ENCODE peak calls at places on chromosomes 12 and 14, in four cellular contexts. One of them, this sample, is unnamed.

GRCh38 chr14:68487805-68488590 is 304.9 kb downstream of the ZFP36L1 start:
- DNase-seq in mucosa of descending colon: no peak
- DNase-seq in kidney: no peak
- DNase-seq in heart right ventricle: no peak
- DNase-seq in this sample: no peak

GRCh38 chr12:3075315-3075714 is 1.9 kb upstream of the TSPAN9 start:
- DNase-seq in mucosa of descending colon: no peak
- DNase-seq in kidney: no peak
- DNase-seq in heart right ventricle: no peak
- DNase-seq in this sample: no peak

GRCh38 chr12:121669525-121669908 is at the start of gene MORN3:
- DNase-seq in mucosa of descending colon: no peak
- DNase-seq in kidney: no peak
- DNase-seq in heart right ventricle: no peak
- DNase-seq in this sample: no peak

GRCh38 chr14:65926935-65927700 is 514.6 kb downstream of the FUT8 start:
- DNase-seq in mucosa of descending colon: no peak
- DNase-seq in kidney: no peak
- DNase-seq in heart right ventricle: no peak
- DNase-seq in this sample: no peak

GRCh38 chr12:115374480-115375187 is 690.7 kb upstream of the TBX3 start:
- DNase-seq in mucosa of descending colon: no peak
- DNase-seq in kidney: no peak
- DNase-seq in heart right ventricle: no peak
- DNase-seq in this sample: no peak

GRCh38 chr12:100043657-100044056 is 58.9 kb upstream of the ANKS1B start:
- DNase-seq in mucosa of descending colon: no peak
- DNase-seq in kidney: no peak
- DNase-seq in heart right ventricle: no peak
- DNase-seq in this sample: no peak

GRCh38 chr12:80778005-80778541 is 61.4 kb downstream of the MYF5 start:
- DNase-seq in mucosa of descending colon: no peak
- DNase-seq in kidney: peak; percentile 77
- DNase-seq in heart right ventricle: no peak
- DNase-seq in this sample: peak; percentile 60

GRCh38 chr14:53247596-53248370 is 94.7 kb upstream of the DDHD1 start:
- DNase-seq in mucosa of descending colon: no peak
- DNase-seq in kidney: no peak
- DNase-seq in heart right ventricle: no peak
- DNase-seq in this sample: no peak

GRCh38 chr14:53927171-53927570 is 29.5 kb downstream of the BMP4 start:
- DNase-seq in mucosa of descending colon: no peak
- DNase-seq in kidney: no peak
- DNase-seq in heart right ventricle: no peak
- DNase-seq in this sample: no peak

GRCh38 chr14:88198441-88198840 is 124.6 kb downstream of the KCNK10 start:
- DNase-seq in mucosa of descending colon: no peak
- DNase-seq in kidney: no peak
- DNase-seq in heart right ventricle: no peak
- DNase-seq in this sample: no peak

DNA sequence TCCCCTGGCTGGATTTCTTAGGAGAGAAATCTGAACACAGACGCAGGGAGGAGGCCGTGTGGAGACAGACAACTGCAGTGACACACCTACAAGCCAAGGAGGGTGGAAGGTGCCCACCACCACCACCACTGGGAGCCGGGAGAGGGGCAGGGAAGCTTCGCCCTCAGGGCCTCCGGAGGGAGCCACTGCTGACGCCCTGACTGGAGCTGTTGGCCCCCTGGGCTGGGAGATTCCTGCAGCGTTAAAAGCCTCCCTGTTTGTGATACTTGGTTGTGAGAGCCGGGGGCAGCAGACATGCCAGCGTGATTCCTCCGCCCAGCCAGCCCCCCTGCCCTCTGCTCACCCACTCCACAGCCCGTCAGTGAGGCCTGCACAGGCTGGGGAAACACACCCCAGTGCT is 72.0 kb downstream of the CHGA start:
- DNase-seq in mucosa of descending colon: no peak
- DNase-seq in kidney: no peak
- DNase-seq in heart right ventricle: no peak
- DNase-seq in this sample: no peak
- H3K4me1 ChIP-seq in mucosa of descending colon: no peaks in the 10 kb centered on the region
- H3K4me1 ChIP-seq in kidney: no peaks in the 10 kb centered on the region
- H3K4me1 ChIP-seq in heart right ventricle: peaks cover 48% of the 10 kb centered on the region
- H3K4me1 ChIP-seq in this sample: no peaks in the 10 kb centered on the region

DNA sequence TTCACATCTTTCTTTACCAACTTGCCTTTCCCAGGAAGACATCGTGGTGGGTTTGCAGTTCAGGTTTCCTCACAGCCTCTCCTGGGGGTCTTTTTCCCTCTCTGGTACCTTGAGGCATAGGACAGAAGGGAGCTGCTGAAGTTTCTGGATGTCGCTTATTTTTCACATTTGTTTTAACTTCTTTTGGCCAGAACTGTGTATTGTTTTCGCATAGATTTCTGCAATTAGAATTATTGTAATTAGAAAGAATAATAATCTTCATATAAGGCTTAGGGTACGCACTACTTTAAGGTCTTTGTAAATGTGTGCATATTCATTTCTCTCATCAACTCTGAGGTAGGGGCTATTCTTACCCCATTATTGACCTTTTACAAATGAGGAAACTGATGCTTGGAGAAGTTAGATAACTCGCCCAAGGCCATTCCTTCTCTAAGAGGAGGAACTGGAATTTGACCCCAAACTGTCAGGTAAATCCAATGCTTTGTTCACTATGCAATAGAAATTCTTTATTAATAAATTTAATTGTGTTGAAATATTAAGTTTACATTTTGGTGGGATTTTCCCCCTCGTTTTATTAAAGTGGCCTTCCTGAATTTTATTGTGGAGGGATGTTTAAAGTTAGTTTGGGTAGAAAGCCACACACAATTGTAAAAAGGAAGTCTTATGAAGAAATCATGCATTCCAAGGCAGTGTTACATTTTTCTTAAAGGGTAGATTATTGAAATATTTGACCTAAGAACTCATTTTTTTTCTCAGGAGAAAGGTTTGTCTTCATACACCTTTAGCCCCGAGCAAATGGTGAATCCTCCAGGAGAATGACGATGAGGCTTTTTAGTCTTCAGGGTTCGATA is 12.1 kb upstream of the SLC38A2 start:
- DNase-seq in mucosa of descending colon: no peak
- DNase-seq in kidney: no peak
- DNase-seq in heart right ventricle: no peak
- DNase-seq in this sample: no peak
- H3K4me1 ChIP-seq in mucosa of descending colon: peaks cover 8% of the 10 kb centered on the region
- H3K4me1 ChIP-seq in kidney: peaks cover 14% of the 10 kb centered on the region
- H3K4me1 ChIP-seq in heart right ventricle: peaks cover 52% of the 10 kb centered on the region
- H3K4me1 ChIP-seq in this sample: peaks cover 56% of the 10 kb centered on the region

DNA sequence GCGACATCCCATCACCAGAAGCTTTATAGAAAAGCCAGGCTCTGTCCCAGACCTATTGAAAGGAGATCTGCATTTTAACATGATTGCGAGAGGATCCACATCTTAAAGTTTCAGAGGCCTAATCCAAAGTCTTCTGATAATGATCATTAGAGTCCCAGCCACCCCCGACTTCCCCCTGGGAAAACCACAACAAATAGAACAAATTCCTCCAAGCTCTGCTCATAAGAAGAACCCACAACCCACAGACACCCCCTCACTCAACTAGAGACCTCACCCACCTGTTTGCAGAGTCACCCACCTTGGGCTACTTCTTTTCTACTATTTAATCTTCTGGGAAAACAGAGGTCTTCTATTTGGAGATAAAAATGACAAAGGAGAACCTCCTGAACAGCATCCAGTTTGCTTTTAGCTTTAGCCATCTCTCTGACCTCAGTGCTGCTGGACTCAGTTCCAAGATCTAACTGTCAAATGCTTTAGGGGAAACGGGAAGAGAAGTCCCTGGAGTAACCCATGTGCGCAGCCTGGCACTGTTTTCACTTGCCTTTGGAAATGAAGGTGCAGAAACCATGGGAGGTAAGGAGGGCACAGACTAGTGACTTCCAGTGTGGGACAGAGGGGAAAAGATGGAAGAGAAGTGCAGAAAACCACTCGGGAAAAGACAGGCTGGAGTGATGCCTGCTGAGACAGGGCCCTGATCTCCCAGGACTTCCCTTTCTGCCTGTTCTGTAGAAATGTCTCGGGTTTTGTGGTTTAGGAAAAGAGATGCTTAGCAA is 124.9 kb upstream of the HIF1A start:
- DNase-seq in mucosa of descending colon: no peak
- DNase-seq in kidney: no peak
- DNase-seq in heart right ventricle: no peak
- DNase-seq in this sample: no peak
- H3K4me1 ChIP-seq in mucosa of descending colon: peaks cover 4% of the 10 kb centered on the region
- H3K4me1 ChIP-seq in kidney: peaks cover 47% of the 10 kb centered on the region
- H3K4me1 ChIP-seq in heart right ventricle: peaks cover 53% of the 10 kb centered on the region
- H3K4me1 ChIP-seq in this sample: peaks cover 80% of the 10 kb centered on the region

DNA sequence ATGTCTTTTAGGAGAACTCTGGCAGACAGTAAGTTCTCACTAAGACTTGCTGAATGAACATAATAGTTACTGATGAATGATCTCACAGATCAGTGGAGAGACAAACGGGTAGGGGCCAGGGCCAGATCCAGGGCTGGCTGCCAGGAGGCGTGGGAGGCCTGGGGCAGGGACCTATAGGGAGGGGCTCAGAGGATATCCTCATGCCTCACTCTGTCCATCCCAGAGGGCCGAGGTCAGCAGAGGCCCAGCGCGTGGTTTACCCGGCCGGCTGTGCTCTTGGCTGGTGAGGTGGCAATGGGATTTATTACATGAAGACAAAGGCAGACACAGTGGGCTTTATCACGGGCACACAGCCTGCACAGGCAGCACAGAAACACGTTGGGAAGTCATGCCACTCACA is 85.4 kb downstream of the CHGA start:
- DNase-seq in mucosa of descending colon: no peak
- DNase-seq in kidney: no peak
- DNase-seq in heart right ventricle: peak; percentile 52
- DNase-seq in this sample: no peak
- H3K4me1 ChIP-seq in mucosa of descending colon: peaks cover 35% of the 10 kb centered on the region
- H3K4me1 ChIP-seq in kidney: peaks cover 8% of the 10 kb centered on the region
- H3K4me1 ChIP-seq in heart right ventricle: peaks cover 87% of the 10 kb centered on the region
- H3K4me1 ChIP-seq in this sample: peaks cover 17% of the 10 kb centered on the region

GRCh38 chr12:5073838-5074237 is 30.2 kb downstream of the KCNA5 start:
- DNase-seq in mucosa of descending colon: no peak
- DNase-seq in kidney: no peak
- DNase-seq in heart right ventricle: no peak
- DNase-seq in this sample: no peak
- H3K4me1 ChIP-seq in mucosa of descending colon: no peaks in the 10 kb centered on the region
- H3K4me1 ChIP-seq in kidney: no peaks in the 10 kb centered on the region
- H3K4me1 ChIP-seq in heart right ventricle: peaks cover 22% of the 10 kb centered on the region
- H3K4me1 ChIP-seq in this sample: no peaks in the 10 kb centered on the region

GRCh38 chr14:85418716-85419115 is 111.2 kb upstream of the FLRT2 start:
- DNase-seq in mucosa of descending colon: no peak
- DNase-seq in kidney: no peak
- DNase-seq in heart right ventricle: no peak
- DNase-seq in this sample: no peak

GRCh38 chr14:85423889-85424288 is 106.1 kb upstream of the FLRT2 start:
- DNase-seq in mucosa of descending colon: no peak
- DNase-seq in kidney: no peak
- DNase-seq in heart right ventricle: no peak
- DNase-seq in this sample: no peak

GRCh38 chr14:85420278-85420677 is 109.7 kb upstream of the FLRT2 start:
- DNase-seq in mucosa of descending colon: no peak
- DNase-seq in kidney: no peak
- DNase-seq in heart right ventricle: no peak
- DNase-seq in this sample: no peak

GRCh38 chr14:85420707-85421106 is 109.2 kb upstream of the FLRT2 start:
- DNase-seq in mucosa of descending colon: no peak
- DNase-seq in kidney: no peak
- DNase-seq in heart right ventricle: no peak
- DNase-seq in this sample: no peak

GRCh38 chr14:85421166-85421877 is 108.6 kb upstream of the FLRT2 start:
- DNase-seq in mucosa of descending colon: no peak
- DNase-seq in kidney: no peak
- DNase-seq in heart right ventricle: no peak
- DNase-seq in this sample: peak; percentile 83
- H3K4me1 ChIP-seq in mucosa of descending colon: no peaks in the 10 kb centered on the region
- H3K4me1 ChIP-seq in kidney: no peaks in the 10 kb centered on the region
- H3K4me1 ChIP-seq in heart right ventricle: no peaks in the 10 kb centered on the region
- H3K4me1 ChIP-seq in this sample: peaks cover 57% of the 10 kb centered on the region

GRCh38 chr14:94165744-94166143 is 8.4 kb upstream of the PPP4R4 start:
- DNase-seq in mucosa of descending colon: no peak
- DNase-seq in kidney: no peak
- DNase-seq in heart right ventricle: no peak
- DNase-seq in this sample: no peak

GRCh38 chr14:94162466-94162865 is 11.7 kb upstream of the PPP4R4 start:
- DNase-seq in mucosa of descending colon: no peak
- DNase-seq in kidney: no peak
- DNase-seq in heart right ventricle: no peak
- DNase-seq in this sample: no peak

GRCh38 chr14:94161979-94162378 is 12.1 kb upstream of the PPP4R4 start:
- DNase-seq in mucosa of descending colon: no peak
- DNase-seq in kidney: no peak
- DNase-seq in heart right ventricle: no peak
- DNase-seq in this sample: no peak

GRCh38 chr14:94164685-94165431 is 9.3 kb upstream of the PPP4R4 start:
- DNase-seq in mucosa of descending colon: no peak
- DNase-seq in kidney: peak; percentile 63
- DNase-seq in heart right ventricle: no peak
- DNase-seq in this sample: no peak

DNA sequence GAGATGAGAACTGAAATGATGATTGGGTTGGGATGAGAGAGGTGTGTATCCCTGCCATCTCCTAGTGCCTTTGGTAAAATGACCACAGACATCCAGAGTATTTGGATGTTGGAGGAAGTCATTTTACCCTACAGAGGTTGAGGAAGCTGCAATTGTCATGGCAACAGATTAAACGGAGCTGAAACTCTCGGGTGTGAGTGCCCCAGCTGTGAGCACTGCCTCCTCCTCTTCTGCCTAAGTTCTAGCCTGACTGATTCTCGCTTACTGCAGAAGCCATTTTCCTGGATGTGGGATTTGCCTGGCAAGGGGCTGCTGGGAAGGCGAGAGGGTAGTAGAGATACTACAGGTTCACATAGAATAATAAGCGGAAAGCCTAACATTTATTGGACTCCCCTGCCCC is 10.3 kb upstream of the PPP4R4 start:
- DNase-seq in mucosa of descending colon: no peak
- DNase-seq in kidney: no peak
- DNase-seq in heart right ventricle: no peak
- DNase-seq in this sample: no peak
- H3K4me1 ChIP-seq in mucosa of descending colon: no peaks in the 10 kb centered on the region
- H3K4me1 ChIP-seq in kidney: no peaks in the 10 kb centered on the region
- H3K4me1 ChIP-seq in heart right ventricle: peaks cover 9% of the 10 kb centered on the region
- H3K4me1 ChIP-seq in this sample: no peaks in the 10 kb centered on the region

DNA sequence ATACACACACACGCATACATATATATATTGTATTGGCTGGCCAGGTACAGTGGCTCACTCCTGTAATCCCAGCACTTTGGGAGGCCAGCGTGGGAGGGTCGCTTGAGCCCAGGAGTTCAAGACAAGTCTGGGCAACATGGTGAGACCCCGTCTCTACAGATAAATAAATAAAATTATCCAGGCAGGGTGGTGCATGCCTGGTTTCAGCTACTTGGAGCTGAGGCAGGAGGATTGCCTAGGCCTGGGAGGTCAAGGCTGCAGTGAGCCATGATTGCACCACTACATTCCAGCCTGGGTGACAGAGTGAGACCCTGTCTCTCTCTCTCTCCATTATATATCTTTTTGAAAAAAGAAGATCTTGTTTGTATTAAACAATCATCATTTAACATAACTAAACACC is 4.6 kb upstream of the SYNE3 start:
- DNase-seq in mucosa of descending colon: no peak
- DNase-seq in kidney: no peak
- DNase-seq in heart right ventricle: no peak
- DNase-seq in this sample: no peak
- H3K4me1 ChIP-seq in mucosa of descending colon: peaks cover 46% of the 10 kb centered on the region
- H3K4me1 ChIP-seq in kidney: peaks cover 13% of the 10 kb centered on the region
- H3K4me1 ChIP-seq in heart right ventricle: peaks cover 51% of the 10 kb centered on the region
- H3K4me1 ChIP-seq in this sample: peaks cover 68% of the 10 kb centered on the region

This sample was measured in RWPE2.